ENCODE peak calls at places on chromosomes 5 and 9, in six cellular contexts. R is endothelial cell; X is stimulated activated CD8-positive, alpha-beta memory T cell treated with anti-CD3 and anti-CD28 coated beads, Interleukin-7, amount 100 ng/mL, for 4 hours; M is MCF 10A; B is IMR-90; H is lower lobe of right lung. E is an unnamed sample.
A peak's percentile ranks its signal among the peaks of the same experiment; 100 is the strongest.

GRCh38 chr5:1100652-1101574 is 10.9 kb downstream of the SLC12A7 start:
- DNase-seq in R (no peak), M (no peak), B (no peak), X (no peak), H (no peak), E (no peak)

GRCh38 chr5:130138406-130139060 is 234.3 kb downstream of the CHSY3 start:
- DNase-seq in R (no peak), B (no peak), M (peak; percentile 21), H (no peak), X (no peak), E (no peak)

GRCh38 chr5:34496258-34496657 is 159.9 kb upstream of the RAI14 start:
- DNase-seq in X (no peak), B (no peak), R (no peak), M (no peak), H (no peak), E (no peak)

GRCh38 chr9:71796368-71796767 is 28.1 kb upstream of the CEMIP2 start:
- DNase-seq in R (no peak), H (no peak), X (no peak), M (no peak), B (no peak), E (no peak)

GRCh38 chr5:158117467-158118165 is 258.7 kb upstream of the CLINT1 start:
- DNase-seq in M (no peak), R (no peak), B (no peak), H (no peak), X (no peak), E (no peak)

GRCh38 chr5:145068696-145069095 is 766.4 kb downstream of the PRELID2 start:
- DNase-seq in B (no peak), R (no peak), X (no peak), M (no peak), H (no peak), E (no peak)

GRCh38 chr5:72185717-72186388 is 78.6 kb downstream of the MAP1B start:
- DNase-seq in X (no peak), H (no peak), R (no peak), M (no peak), B (no peak), E (no peak)

GRCh38 chr5:178711572-178711971 is 18.9 kb downstream of the ZNF354A start:
- DNase-seq in X (no peak), H (no peak), M (no peak), B (no peak), R (no peak), E (no peak)

GRCh38 chr9:69178583-69179011 is 4.5 kb downstream of the TJP2 start:
- DNase-seq in R (no peak), X (no peak), M (peak; percentile 47), H (no peak), B (peak; percentile 49), E (no peak)

GRCh38 chr5:30401479-30402058 is 791.9 kb upstream of the CDH6 start:
- DNase-seq in X (no peak), B (peak; percentile 48), M (peak; percentile 68), H (no peak), R (peak; percentile 55), E (no peak)

GRCh38 chr9:99040911-99041582 is 63.9 kb upstream of the TGFBR1 start:
- DNase-seq in R (no peak), B (peak; percentile 87), H (no peak), X (no peak), M (peak; percentile 51), E (peak; percentile 79)

GRCh38 chr9:37859043-37859442 is 44.9 kb downstream of the SLC25A51 start:
- DNase-seq in X (no peak), B (peak; percentile 33), R (no peak), M (peak; percentile 7), H (no peak), E (no peak)

GRCh38 chr9:109331353-109331752 is 10.5 kb upstream of the EPB41L4B start:
- DNase-seq in R (no peak), X (no peak), B (no peak), M (peak; percentile 64), H (peak; percentile 91), E (no peak)

GRCh38 chr9:27400334-27400875 is 103.5 kb upstream of the EQTN start:
- DNase-seq in H (no peak), X (no peak), R (no peak), M (no peak), B (no peak), E (no peak)

GRCh38 chr5:68068204-68068603 is 147.4 kb upstream of the PIK3R1 start:
- DNase-seq in M (no peak), X (no peak), B (peak; percentile 17), H (no peak), R (no peak), E (no peak)

GRCh38 chr5:10009802-10010201 is 239.9 kb downstream of the ATPSCKMT start:
- DNase-seq in B (peak; percentile 14), X (no peak), H (no peak), M (no peak), R (no peak), E (no peak)

GRCh38 chr9:100580255-100580654 is 2.4 kb downstream of the CAVIN4 start:
- DNase-seq in M (no peak), R (no peak), X (no peak), H (no peak), B (no peak), E (no peak)

GRCh38 chr5:57172466-57172961 is 1.3 kb upstream of the GPBP1 start:
- DNase-seq in X (no peak), R (no peak), H (no peak), M (peak; percentile 20), B (no peak), E (no peak)

GRCh38 chr5:72634444-72634843 is 127.2 kb upstream of the ZNF366 start:
- DNase-seq in M (no peak), H (no peak), X (no peak), R (no peak), B (peak; percentile 65), E (no peak)

GRCh38 chr5:142944140-142944539 is 174.0 kb downstream of the ARHGAP26 start:
- DNase-seq in M (no peak), B (peak; percentile 68), R (no peak), X (no peak), H (no peak), E (no peak)

GRCh38 chr5:168706655-168707069 is 127.5 kb upstream of the PANK3 start:
- DNase-seq in M (peak; percentile 60), X (no peak), B (peak; percentile 47), R (peak; percentile 51), H (no peak), E (no peak)

GRCh38 chr9:25935188-25935587 is 256.9 kb upstream of the TUSC1 start:
- DNase-seq in X (no peak), R (no peak), M (no peak), B (no peak), H (no peak), E (no peak)

GRCh38 chr5:120405291-120405864 is 58.7 kb upstream of the PRR16 start:
- DNase-seq in R (no peak), B (peak; percentile 86), X (no peak), H (no peak), M (peak; percentile 86), E (no peak)

GRCh38 chr5:141513021-141513626 is 24.2 kb downstream of the PCDHGC5 start:
- DNase-seq in B (peak; percentile 59), X (no peak), R (peak; percentile 62), M (no peak), H (no peak), E (no peak)

E was measured in SIG-M5.